ENCODE peak calls at places on chromosome 3, in five cellular contexts. K, B, C, I and N are unnamed samples.

GRCh38 chr3:115388166-115388565 is 235.1 kb upstream of the GAP43 start:
- DNase-seq in K (no peak), B (no peak), C (no peak), I (no peak), N (no peak)

GRCh38 chr3:9420850-9421549 is 23.6 kb downstream of the SETD5 start:
- DNase-seq in K (no peak), B (no peak), C (no peak), I (no peak), N (no peak)

GRCh38 chr3:167732313-167733065 is 2.2 kb downstream of the PDCD10 start:
- DNase-seq in K (no peak), B (no peak), C (no peak), I (no peak), N (no peak)

GRCh38 chr3:132174500-132174899 is 139.7 kb upstream of the CPNE4 start:
- DNase-seq in K (no peak), B (no peak), C (no peak), I (no peak), N (no peak)

GRCh38 chr3:42443292-42443691 is 32.9 kb upstream of the LYZL4 start:
- DNase-seq in K (no peak), B (no peak), C (no peak), I (no peak), N (no peak)

GRCh38 chr3:7999363-7999762 is 502.3 kb upstream of the LMCD1 start:
- DNase-seq in K (no peak), B (no peak), C (no peak), I (no peak), N (no peak)

GRCh38 chr3:179037361-179037760 is 34.2 kb downstream of the ZMAT3 start:
- DNase-seq in K (peak; percentile 83), B (no peak), C (peak; percentile 78), I (no peak), N (peak; percentile 67)

GRCh38 chr3:139838269-139838957 is 96.6 kb upstream of the CLSTN2 start:
- DNase-seq in K (no peak), B (no peak), C (no peak), I (no peak), N (no peak)

GRCh38 chr3:75294124-75294523 is 370.0 kb upstream of the FRG2C start:
- DNase-seq in K (peak; percentile 72), B (peak; percentile 30), C (no peak), I (peak; percentile 14), N (peak; percentile 33)

GRCh38 chr3:38478901-38479300 is 17.2 kb upstream of the EXOG start:
- DNase-seq in K (no peak), B (no peak), C (no peak), I (no peak), N (no peak)

GRCh38 chr3:44235604-44236484 is 5.8 kb upstream of the TOPAZ1 start:
- DNase-seq in K (peak; percentile 78), B (peak; percentile 63), C (peak; percentile 77), I (peak; percentile 83), N (no peak)

GRCh38 chr3:123920868-123921267 is 36.7 kb upstream of the MYLK start:
- DNase-seq in K (no peak), B (no peak), C (no peak), I (no peak), N (no peak)
- H3K9me3 ChIP-seq in K (peaks cover 2% of the 10 kb centered on the region), B (peaks cover 33% of the 10 kb centered on the region), C (no peaks in the 10 kb centered on the region), I (no peaks in the 10 kb centered on the region), N (peaks cover 27% of the 10 kb centered on the region)

GRCh38 chr3:5222283-5223005 is 34.9 kb downstream of the EDEM1 start:
- DNase-seq in K (no peak), B (no peak), C (no peak), I (no peak), N (no peak)

GRCh38 chr3:5231067-5231466 is 43.6 kb downstream of the EDEM1 start:
- DNase-seq in K (no peak), B (no peak), C (no peak), I (no peak), N (no peak)

GRCh38 chr3:5227812-5228211 is 40.3 kb downstream of the EDEM1 start:
- DNase-seq in K (no peak), B (no peak), C (no peak), I (no peak), N (no peak)

GRCh38 chr3:5229414-5229813 is 41.9 kb downstream of the EDEM1 start:
- DNase-seq in K (no peak), B (no peak), C (no peak), I (no peak), N (no peak)

DNA sequence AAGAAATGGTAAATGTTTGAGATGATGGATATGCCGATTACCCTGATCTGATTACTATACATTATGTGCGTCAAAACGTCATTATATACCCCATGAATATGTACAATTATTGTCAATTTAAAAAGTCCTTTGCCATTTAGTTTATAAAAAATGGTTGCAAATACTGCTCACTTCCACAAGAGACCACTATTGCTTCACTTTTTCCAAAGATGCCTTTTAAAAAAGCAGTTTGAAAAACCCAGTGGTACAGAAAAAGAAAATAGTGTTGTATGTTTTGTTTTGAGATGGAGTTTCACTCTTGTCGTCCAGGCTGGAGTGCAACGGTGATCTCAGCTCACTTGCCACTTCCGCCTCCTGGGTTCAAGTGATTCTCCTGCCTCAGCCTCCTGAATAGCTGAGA is 39.3 kb downstream of the EDEM1 start:
- DNase-seq in K (no peak), B (no peak), C (no peak), I (no peak), N (no peak)
- TF ChIP-seq POLR2AphosphoS5 in K (no peak), B (no peak), C (no peak), I (no peak), N (no peak)

GRCh38 chr3:6110451-6110850 is 750.5 kb upstream of the GRM7 start:
- DNase-seq in K (no peak), B (no peak), C (no peak), I (no peak), N (no peak)

GRCh38 chr3:6113338-6113737 is 747.6 kb upstream of the GRM7 start:
- DNase-seq in K (no peak), B (no peak), C (no peak), I (no peak), N (no peak)

GRCh38 chr3:6108957-6109356 is 752.0 kb upstream of the GRM7 start:
- DNase-seq in K (no peak), B (no peak), C (no peak), I (no peak), N (no peak)

GRCh38 chr3:6112546-6112945 is 748.4 kb upstream of the GRM7 start:
- DNase-seq in K (no peak), B (no peak), C (no peak), I (no peak), N (no peak)
- H3K9me3 ChIP-seq in K (no peaks in the 10 kb centered on the region), B (no peaks in the 10 kb centered on the region), C (no peaks in the 10 kb centered on the region), I (no peaks in the 10 kb centered on the region), N (no peaks in the 10 kb centered on the region)

DNA sequence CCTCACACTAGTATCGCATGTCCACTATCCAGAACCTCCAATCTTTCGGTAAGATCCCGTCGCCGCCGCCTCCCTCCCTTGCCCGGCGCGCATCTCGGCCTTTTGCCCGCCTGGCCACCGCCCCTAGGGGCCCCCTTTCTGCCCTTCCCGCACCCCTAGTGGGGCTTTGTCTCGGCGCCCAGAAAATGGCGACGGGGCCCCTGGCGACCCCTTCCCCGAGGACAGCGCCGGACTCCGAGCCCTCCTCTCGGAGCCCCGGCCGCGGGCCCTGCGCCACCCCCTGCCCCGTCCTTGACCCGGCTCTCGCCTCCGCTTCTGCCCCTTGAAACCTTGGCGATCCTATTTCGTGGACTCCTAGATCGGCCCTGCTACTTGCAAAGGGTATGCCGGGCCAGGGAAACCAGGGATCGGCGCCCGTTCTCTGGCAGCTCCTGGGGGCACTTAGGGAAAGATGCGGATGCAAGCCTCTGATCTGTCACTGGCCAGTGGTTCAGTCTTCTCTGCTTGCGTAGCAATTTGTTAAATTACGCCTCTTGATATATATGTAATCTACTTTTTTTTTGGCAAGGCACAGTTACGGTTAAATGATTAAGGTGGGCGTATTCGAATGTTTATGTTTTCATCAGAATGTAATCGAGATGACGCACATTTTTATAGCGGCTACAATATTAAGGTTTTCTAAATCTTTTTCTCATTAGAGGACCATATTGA is 573 bp downstream of the EIF1B start:
- DNase-seq in K (peak; percentile 76), B (peak; percentile 33), C (peak; percentile 94), I (peak; percentile 65), N (peak; percentile 41)
- TF ChIP-seq POLR2AphosphoS5 in K (no peak), B (no peak), C (no peak), I (no peak), N (no peak)